ENCODE peak calls at places on chromosomes 11 and 22, in four cellular contexts. One of them, this sample, is unnamed.

GRCh38 chr22:25645964-25646363 is 81.5 kb downstream of the GRK3 start:
- DNase-seq in posterior vena cava: no peak
- DNase-seq in fibroblast of gingiva: no peak
- DNase-seq in cardiac muscle cell: no peak
- DNase-seq in this sample: no peak

GRCh38 chr11:32893947-32894827 is 1.6 kb downstream of the QSER1 start:
- DNase-seq in cardiac muscle cell: peak
- DNase-seq in posterior vena cava: no peak
- DNase-seq in fibroblast of gingiva: peak
- DNase-seq in this sample: peak

GRCh38 chr11:68929706-68930605 is 26.3 kb downstream of the IGHMBP2 start:
- DNase-seq in posterior vena cava: no peak
- DNase-seq in fibroblast of gingiva: no peak
- DNase-seq in cardiac muscle cell: no peak
- DNase-seq in this sample: no peak

GRCh38 chr11:108875134-108875533 is 210.3 kb downstream of the DDX10 start:
- DNase-seq in posterior vena cava: no peak
- DNase-seq in cardiac muscle cell: no peak
- DNase-seq in fibroblast of gingiva: no peak
- DNase-seq in this sample: no peak

GRCh38 chr22:43955883-43956286 is 643 bp downstream of the SAMM50 start:
- DNase-seq in cardiac muscle cell: peak
- DNase-seq in posterior vena cava: no peak
- DNase-seq in fibroblast of gingiva: no peak
- DNase-seq in this sample: no peak

GRCh38 chr11:116844722-116845121 is 7.3 kb upstream of the APOA1 start:
- DNase-seq in fibroblast of gingiva: no peak
- DNase-seq in posterior vena cava: no peak
- DNase-seq in cardiac muscle cell: no peak
- DNase-seq in this sample: no peak

GRCh38 chr22:17119481-17120202 is 1.5 kb downstream of the TMEM121B start:
- DNase-seq in fibroblast of gingiva: no peak
- DNase-seq in posterior vena cava: no peak
- DNase-seq in cardiac muscle cell: peak
- DNase-seq in this sample: peak

GRCh38 chr22:19876941-19877625 is 22.4 kb upstream of the GNB1L start:
- DNase-seq in fibroblast of gingiva: no peak
- DNase-seq in posterior vena cava: peak
- DNase-seq in cardiac muscle cell: no peak
- DNase-seq in this sample: peak

GRCh38 chr11:116732740-116733385 is 39.9 kb downstream of the BUD13 start:
- DNase-seq in posterior vena cava: peak
- DNase-seq in cardiac muscle cell: peak
- DNase-seq in fibroblast of gingiva: peak
- DNase-seq in this sample: peak

GRCh38 chr22:31106651-31107205 is 640 bp downstream of the SELENOM start:
- DNase-seq in cardiac muscle cell: peak
- DNase-seq in fibroblast of gingiva: peak
- DNase-seq in posterior vena cava: no peak
- DNase-seq in this sample: no peak

GRCh38 chr11:87092159-87092558 is 54.4 kb downstream of the TMEM135 start:
- DNase-seq in fibroblast of gingiva: no peak
- DNase-seq in posterior vena cava: no peak
- DNase-seq in cardiac muscle cell: no peak
- DNase-seq in this sample: no peak

GRCh38 chr11:103870821-103871309 is 165.6 kb upstream of the DDI1 start:
- DNase-seq in fibroblast of gingiva: peak
- DNase-seq in posterior vena cava: peak
- DNase-seq in cardiac muscle cell: no peak
- DNase-seq in this sample: no peak

GRCh38 chr11:108135845-108136599 is 14.7 kb downstream of the ACAT1 start:
- DNase-seq in fibroblast of gingiva: peak
- DNase-seq in posterior vena cava: no peak
- DNase-seq in cardiac muscle cell: peak
- DNase-seq in this sample: no peak

GRCh38 chr11:67354314-67355022 is 1.1 kb upstream of the POLD4 start:
- DNase-seq in posterior vena cava: peak
- DNase-seq in cardiac muscle cell: peak
- DNase-seq in fibroblast of gingiva: peak
- DNase-seq in this sample: no peak

GRCh38 chr11:6431861-6432260 is 8.9 kb downstream of the HPX start:
- DNase-seq in cardiac muscle cell: peak
- DNase-seq in posterior vena cava: no peak
- DNase-seq in fibroblast of gingiva: peak
- DNase-seq in this sample: no peak

GRCh38 chr11:45607995-45608394 is 57.4 kb downstream of the CHST1 start:
- DNase-seq in cardiac muscle cell: peak
- DNase-seq in posterior vena cava: peak
- DNase-seq in fibroblast of gingiva: no peak
- DNase-seq in this sample: peak

GRCh38 chr22:49704345-49705215 is 123.1 kb downstream of the BRD1 start:
- DNase-seq in posterior vena cava: peak
- DNase-seq in cardiac muscle cell: no peak
- DNase-seq in fibroblast of gingiva: no peak
- DNase-seq in this sample: no peak

GRCh38 chr11:120525285-120526085 is 13.9 kb downstream of the GRIK4 start:
- DNase-seq in fibroblast of gingiva: no peak
- DNase-seq in posterior vena cava: peak
- DNase-seq in cardiac muscle cell: no peak
- DNase-seq in this sample: no peak

GRCh38 chr11:8192016-8192895 is 23.4 kb upstream of the RIC3 start:
- DNase-seq in cardiac muscle cell: peak
- DNase-seq in posterior vena cava: peak
- DNase-seq in fibroblast of gingiva: peak
- DNase-seq in this sample: peak

GRCh38 chr11:70203749-70204465 is 811 bp downstream of the FADD start:
- DNase-seq in fibroblast of gingiva: peak
- DNase-seq in posterior vena cava: peak
- DNase-seq in cardiac muscle cell: peak
- DNase-seq in this sample: no peak

GRCh38 chr22:43346521-43346929 is 3.4 kb upstream of the SCUBE1 start:
- DNase-seq in cardiac muscle cell: peak
- DNase-seq in posterior vena cava: peak
- DNase-seq in fibroblast of gingiva: no peak
- DNase-seq in this sample: peak

GRCh38 chr22:25582946-25583345 is 18.5 kb downstream of the GRK3 start:
- DNase-seq in cardiac muscle cell: peak
- DNase-seq in fibroblast of gingiva: peak
- DNase-seq in posterior vena cava: no peak
- DNase-seq in this sample: no peak

GRCh38 chr11:34468209-34468841 is 29.6 kb downstream of the CAT start:
- DNase-seq in posterior vena cava: no peak
- DNase-seq in fibroblast of gingiva: no peak
- DNase-seq in cardiac muscle cell: peak
- DNase-seq in this sample: no peak

GRCh38 chr11:35846874-35847273 is 97.0 kb upstream of the LDLRAD3 start:
- DNase-seq in posterior vena cava: no peak
- DNase-seq in fibroblast of gingiva: no peak
- DNase-seq in cardiac muscle cell: no peak
- DNase-seq in this sample: no peak

GRCh38 chr11:117186431-117186761 is 7.9 kb downstream of the SIDT2 start:
- DNase-seq in posterior vena cava: peak
- DNase-seq in fibroblast of gingiva: no peak
- DNase-seq in cardiac muscle cell: no peak
- DNase-seq in this sample: peak

GRCh38 chr11:58503361-58503856 is 4.5 kb downstream of the OR5B21 start:
- DNase-seq in posterior vena cava: no peak
- DNase-seq in cardiac muscle cell: no peak
- DNase-seq in fibroblast of gingiva: no peak
- DNase-seq in this sample: no peak

GRCh38 chr11:111603633-111604130 is 1.4 kb downstream of the SIK2 start:
- DNase-seq in cardiac muscle cell: peak
- DNase-seq in fibroblast of gingiva: peak
- DNase-seq in posterior vena cava: no peak
- DNase-seq in this sample: no peak

GRCh38 chr11:116703421-116703820 is 69.4 kb downstream of the BUD13 start:
- DNase-seq in fibroblast of gingiva: no peak
- DNase-seq in posterior vena cava: peak
- DNase-seq in cardiac muscle cell: peak
- DNase-seq in this sample: peak

GRCh38 chr11:118434553-118435232 is 1.6 kb upstream of the KMT2A start:
- DNase-seq in posterior vena cava: no peak
- DNase-seq in fibroblast of gingiva: no peak
- DNase-seq in cardiac muscle cell: peak
- DNase-seq in this sample: peak

GRCh38 chr22:19686946-19687345 is 27.4 kb upstream of the SEPTIN5 start:
- DNase-seq in fibroblast of gingiva: no peak
- DNase-seq in cardiac muscle cell: no peak
- DNase-seq in posterior vena cava: peak
- DNase-seq in this sample: no peak

GRCh38 chr11:93319224-93319839 is 11.2 kb upstream of the DEUP1 start:
- DNase-seq in fibroblast of gingiva: no peak
- DNase-seq in posterior vena cava: no peak
- DNase-seq in cardiac muscle cell: no peak
- DNase-seq in this sample: no peak

GRCh38 chr11:27347949-27348879 is 14.8 kb downstream of the CCDC34 start:
- DNase-seq in posterior vena cava: no peak
- DNase-seq in cardiac muscle cell: no peak
- DNase-seq in fibroblast of gingiva: no peak
- DNase-seq in this sample: no peak

GRCh38 chr11:17257200-17257599 is 19.3 kb upstream of the NUCB2 start:
- DNase-seq in posterior vena cava: no peak
- DNase-seq in cardiac muscle cell: peak
- DNase-seq in fibroblast of gingiva: peak
- DNase-seq in this sample: no peak

GRCh38 chr11:34721646-34722045 is 100.8 kb downstream of the EHF start:
- DNase-seq in cardiac muscle cell: peak
- DNase-seq in posterior vena cava: no peak
- DNase-seq in fibroblast of gingiva: peak
- DNase-seq in this sample: no peak

GRCh38 chr11:86247608-86248007 is 3.1 kb downstream of the EED start:
- DNase-seq in posterior vena cava: no peak
- DNase-seq in fibroblast of gingiva: no peak
- DNase-seq in cardiac muscle cell: no peak
- DNase-seq in this sample: no peak

GRCh38 chr11:111450480-111451320 is 61.5 kb downstream of the BTG4 start:
- DNase-seq in posterior vena cava: no peak
- DNase-seq in cardiac muscle cell: no peak
- DNase-seq in fibroblast of gingiva: no peak
- DNase-seq in this sample: no peak

GRCh38 chr22:36822581-36822980 is 5.7 kb upstream of the PVALB start:
- DNase-seq in fibroblast of gingiva: no peak
- DNase-seq in cardiac muscle cell: no peak
- DNase-seq in posterior vena cava: no peak
- DNase-seq in this sample: no peak

GRCh38 chr11:77561257-77561656 is 28.5 kb upstream of the AQP11 start:
- DNase-seq in cardiac muscle cell: no peak
- DNase-seq in posterior vena cava: no peak
- DNase-seq in fibroblast of gingiva: no peak
- DNase-seq in this sample: no peak

GRCh38 chr11:72038491-72038890 is 39.8 kb downstream of the IL18BP start:
- DNase-seq in fibroblast of gingiva: peak
- DNase-seq in cardiac muscle cell: peak
- DNase-seq in posterior vena cava: peak
- DNase-seq in this sample: no peak